ENCODE peak calls at places on chromosome 9, in four cellular contexts. V, H, L and E are unnamed samples.

GRCh38 chr9:114282926-114283325 is 40.0 kb upstream of the ORM1 start:
- DNase-seq in V (no peak), H (no peak), L (peak), E (no peak)

GRCh38 chr9:110769667-110770066 is 101.1 kb downstream of the MUSK start:
- DNase-seq in V (no peak), H (no peak), L (no peak), E (no peak)

GRCh38 chr9:16421534-16421933 is 448.9 kb downstream of the BNC2 start:
- DNase-seq in V (no peak), H (no peak), L (no peak), E (no peak)

GRCh38 chr9:121268598-121269029 is 652 bp downstream of the GSN start:
- DNase-seq in V (no peak), H (no peak), L (no peak), E (no peak)

GRCh38 chr9:84403288-84403687 is 62.7 kb upstream of the SLC28A3 start:
- DNase-seq in V (no peak), H (peak), L (no peak), E (no peak)

GRCh38 chr9:97895695-97896332 is 26.5 kb downstream of the TRMO start:
- DNase-seq in V (peak), H (no peak), L (no peak), E (peak)

GRCh38 chr9:105656131-105656921 is 5.9 kb upstream of the TAL2 start:
- DNase-seq in V (peak), H (peak), L (peak), E (peak)

GRCh38 chr9:132169672-132170392 is 8.0 kb downstream of the NTNG2 start:
- DNase-seq in V (peak), H (peak), L (peak), E (peak)

GRCh38 chr9:84754461-84754860 is 84.9 kb downstream of the NTRK2 start:
- DNase-seq in V (no peak), H (no peak), L (no peak), E (no peak)

GRCh38 chr9:129609486-129610192 is 11.3 kb downstream of the C9orf50 start:
- DNase-seq in V (no peak), H (peak), L (no peak), E (peak)

GRCh38 chr9:134781895-134782294 is 98.7 kb upstream of the FCN2 start:
- DNase-seq in V (peak), H (peak), L (no peak), E (peak)

GRCh38 chr9:27192291-27192960 is 83.4 kb downstream of the TEK start:
- DNase-seq in V (no peak), H (no peak), L (peak), E (no peak)

GRCh38 chr9:121744687-121745395 is 93.4 kb downstream of the DAB2IP start:
- DNase-seq in V (no peak), H (no peak), L (no peak), E (peak)

GRCh38 chr9:130298663-130299279 is 33.2 kb downstream of the HMCN2 start:
- DNase-seq in V (peak), H (no peak), L (no peak), E (peak)

GRCh38 chr9:132241840-132242620 is 80.2 kb downstream of the NTNG2 start:
- DNase-seq in V (no peak), H (no peak), L (peak), E (peak)

GRCh38 chr9:105054488-105054887 is 126.5 kb upstream of the ABCA1 start:
- DNase-seq in V (no peak), H (peak), L (peak), E (no peak)

GRCh38 chr9:83662933-83663332 is 40.0 kb downstream of the IDNK start:
- DNase-seq in V (no peak), H (no peak), L (no peak), E (no peak)

GRCh38 chr9:69971643-69972449 is 71.8 kb upstream of the MAMDC2 start:
- DNase-seq in V (peak), H (peak), L (peak), E (peak)

GRCh38 chr9:120904061-120904998 is 22.3 kb downstream of the TRAF1 start:
- DNase-seq in V (no peak), H (no peak), L (no peak), E (no peak)

GRCh38 chr9:112378441-112379176 is 1.3 kb upstream of the HSDL2 start:
- DNase-seq in V (no peak), H (peak), L (no peak), E (no peak)

GRCh38 chr9:132793606-132794580 is 84.2 kb downstream of the AK8 start:
- DNase-seq in V (no peak), H (no peak), L (no peak), E (no peak)

GRCh38 chr9:26341545-26341944 is 551.1 kb downstream of the CAAP1 start:
- DNase-seq in V (no peak), H (no peak), L (no peak), E (no peak)

GRCh38 chr9:102631559-102631958 is 363.6 kb upstream of the CYLC2 start:
- DNase-seq in V (no peak), H (no peak), L (no peak), E (no peak)

GRCh38 chr9:133916159-133916541 is 76.0 kb downstream of the VAV2 start:
- DNase-seq in V (no peak), H (no peak), L (no peak), E (no peak)

GRCh38 chr9:86637515-86637914 is 283.3 kb upstream of the TUT7 start:
- DNase-seq in V (peak), H (peak), L (no peak), E (peak)

GRCh38 chr9:120583958-120584369 is 4.0 kb upstream of the CDK5RAP2 start:
- DNase-seq in V (peak), H (no peak), L (peak), E (no peak)

GRCh38 chr9:128124873-128125574 is 2.5 kb downstream of the PTGES2 start:
- DNase-seq in V (peak), H (peak), L (peak), E (peak)

GRCh38 chr9:95450171-95451107 is 66.3 kb downstream of the PTCH1 start:
- DNase-seq in V (no peak), H (no peak), L (no peak), E (no peak)

GRCh38 chr9:17837931-17838330 is 259.1 kb downstream of the SH3GL2 start:
- DNase-seq in V (no peak), H (no peak), L (no peak), E (no peak)
- TF ChIP-seq CTCF in V (no peak), H (no peak), L (no peak), E (no peak)

GRCh38 chr9:122822958-122823357 is 5.4 kb downstream of the PDCL start:
- DNase-seq in V (no peak), H (no peak), L (no peak), E (no peak)

GRCh38 chr9:122822056-122822455 is 6.3 kb downstream of the PDCL start:
- DNase-seq in V (no peak), H (no peak), L (no peak), E (no peak)

GRCh38 chr9:122832194-122832593 is 3.8 kb upstream of the PDCL start:
- DNase-seq in V (no peak), H (no peak), L (no peak), E (no peak)

GRCh38 chr9:122827759-122828090 is 663 bp downstream of the PDCL start:
- DNase-seq in V (peak), H (no peak), L (no peak), E (peak)
- TF ChIP-seq CTCF in V (no peak), H (no peak), L (no peak), E (no peak)

GRCh38 chr9:79584655-79584982 is 12.9 kb downstream of the TLE4 start:
- DNase-seq in V (no peak), H (no peak), L (no peak), E (no peak)
- TF ChIP-seq CTCF in V (no peak), H (no peak), L (no peak), E (no peak)

GRCh38 chr9:18390393-18390792 is 83.6 kb upstream of the ADAMTSL1 start:
- DNase-seq in V (no peak), H (no peak), L (no peak), E (no peak)

GRCh38 chr9:18393340-18394130 is 80.4 kb upstream of the ADAMTSL1 start:
- DNase-seq in V (no peak), H (no peak), L (peak), E (no peak)

GRCh38 chr9:18394847-18395355 is 79.1 kb upstream of the ADAMTSL1 start:
- DNase-seq in V (no peak), H (no peak), L (no peak), E (no peak)

GRCh38 chr9:18397076-18397475 is 76.9 kb upstream of the ADAMTSL1 start:
- DNase-seq in V (no peak), H (no peak), L (no peak), E (no peak)

GRCh38 chr9:18396102-18396728 is 77.7 kb upstream of the ADAMTSL1 start:
- DNase-seq in V (no peak), H (no peak), L (peak), E (no peak)
- TF ChIP-seq CTCF in V (peak), H (peak), L (peak), E (peak)

GRCh38 chr9:89592963-89593775 is 11.6 kb upstream of the GADD45G start:
- DNase-seq in V (peak), H (no peak), L (no peak), E (peak)
- TF ChIP-seq CTCF in V (no peak), H (no peak), L (no peak), E (peak)

GRCh38 chr9:116112236-116112635 is 41.4 kb upstream of the PAPPA start:
- DNase-seq in V (no peak), H (no peak), L (no peak), E (no peak)
- TF ChIP-seq CTCF in V (peak), H (peak), L (no peak), E (no peak)

DNA sequence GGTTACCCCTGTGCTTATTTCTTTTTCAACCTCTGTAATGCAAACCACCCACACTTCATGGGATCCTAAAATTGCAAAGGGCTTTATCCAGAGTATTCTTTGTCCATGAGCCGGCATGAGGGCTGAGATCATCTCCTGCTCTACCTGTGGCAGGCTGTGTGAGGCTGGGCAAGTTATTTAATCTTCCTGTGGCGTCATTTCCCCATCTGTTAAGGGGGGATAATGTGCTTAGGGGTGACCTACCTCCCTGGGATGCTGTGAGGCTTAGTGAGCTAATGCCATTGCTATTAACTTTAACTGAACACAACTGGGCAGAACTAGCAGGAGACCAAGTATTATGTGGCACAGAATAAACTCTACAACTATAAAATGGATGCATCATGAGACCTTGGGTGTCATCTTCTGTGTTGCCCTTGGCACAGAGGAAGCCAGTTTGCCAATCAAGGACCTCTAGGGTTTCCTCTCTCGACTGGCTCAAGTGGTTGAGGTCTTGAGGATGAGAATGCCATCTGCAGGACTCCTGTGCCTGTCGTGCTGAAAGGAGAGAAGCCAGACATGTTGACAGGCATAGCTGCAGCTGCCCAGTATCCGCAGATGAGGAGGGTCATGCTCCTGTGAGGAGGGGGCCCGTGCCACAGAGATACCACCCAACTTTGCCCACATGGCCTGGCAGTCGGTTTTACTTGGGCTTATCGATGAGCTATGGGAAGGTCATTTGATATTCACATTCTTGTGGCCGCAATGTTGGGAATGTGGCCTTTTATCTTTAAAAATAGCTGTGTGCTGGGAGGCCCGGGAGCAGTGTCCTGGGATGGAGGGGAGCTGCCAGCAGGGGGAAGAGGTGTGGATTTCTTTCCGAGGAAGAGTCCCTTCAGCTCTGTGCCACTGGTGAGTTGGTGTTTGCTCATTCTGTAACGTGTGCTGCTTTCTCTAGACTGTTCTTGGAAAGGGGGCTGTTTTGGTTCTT is 17.2 kb downstream of the FRMPD1 start:
- DNase-seq in V (peak), H (no peak), L (no peak), E (peak)
- TF ChIP-seq CTCF in V (no peak), H (no peak), L (no peak), E (peak)

DNA sequence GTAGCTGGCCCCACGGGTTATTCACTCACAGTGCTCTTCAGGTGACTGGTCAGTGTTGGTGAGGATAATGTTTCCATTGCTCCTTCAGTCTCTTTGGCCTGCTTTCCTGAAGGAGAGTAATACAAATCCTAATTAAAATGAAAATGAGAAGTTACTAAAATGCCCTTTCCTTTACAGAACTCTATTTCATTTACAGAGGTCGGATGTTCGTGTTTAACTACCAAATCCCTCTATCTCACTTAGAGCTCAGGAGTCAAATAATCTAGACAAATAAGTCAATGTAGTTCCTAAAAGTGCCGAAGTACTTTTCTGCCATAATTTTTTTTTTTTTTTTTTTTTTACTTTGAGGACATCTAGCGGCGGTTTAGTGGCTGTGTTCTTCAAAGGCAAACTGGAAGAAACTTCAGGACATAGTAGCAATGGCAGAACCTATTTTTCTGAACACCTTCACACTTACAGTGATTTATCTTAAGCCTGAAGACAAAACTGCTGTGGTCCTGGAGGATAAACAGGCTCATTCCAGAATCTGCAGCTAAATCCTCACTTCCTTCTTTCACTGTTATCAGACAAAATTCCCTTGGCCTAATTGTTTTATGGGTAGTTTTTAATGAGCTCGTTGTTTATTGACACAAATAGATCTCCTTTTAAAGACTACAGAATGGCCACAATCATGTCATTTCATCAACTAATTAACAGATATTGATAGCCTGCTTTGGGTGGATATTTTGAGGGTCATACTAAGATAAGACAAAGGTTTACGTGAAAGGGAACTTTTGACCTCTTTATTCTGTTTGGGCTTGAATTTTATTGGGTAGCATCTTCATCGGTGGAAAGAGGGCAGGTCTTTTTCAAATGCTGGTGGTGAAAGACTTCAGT is 207.6 kb upstream of the DMRTA1 start:
- DNase-seq in V (no peak), H (no peak), L (no peak), E (no peak)
- TF ChIP-seq CTCF in V (peak), H (peak), L (peak), E (peak)